ENCODE peak calls at places on chromosomes 3 and 15, in six cellular contexts. H, U, M, Z, J and S are unnamed samples.

GRCh38 chr3:134803051-134803505 is 8.0 kb downstream of the EPHB1 start:
- DNase-seq in H (no peak), U (no peak), M (no peak), Z (no peak), J (no peak), S (no peak)

GRCh38 chr3:165195226-165195625 is 958 bp downstream of the SLITRK3 start:
- DNase-seq in H (peak), U (no peak), M (no peak), Z (no peak), J (no peak), S (no peak)

GRCh38 chr3:46640927-46641326 is 28.6 kb downstream of the FAM240A start:
- DNase-seq in H (no peak), U (no peak), M (no peak), Z (no peak), J (no peak), S (no peak)

GRCh38 chr3:55658297-55659022 is 171.4 kb upstream of the WNT5A start:
- DNase-seq in H (no peak), U (no peak), M (no peak), Z (no peak), J (no peak), S (no peak)

GRCh38 chr3:58234516-58234931 is 3.1 kb upstream of the ABHD6 start:
- DNase-seq in H (no peak), U (no peak), M (no peak), Z (peak), J (no peak), S (no peak)

GRCh38 chr15:72535911-72536310 is 61.8 kb downstream of the ARIH1 start:
- DNase-seq in H (no peak), U (no peak), M (no peak), Z (no peak), J (no peak), S (no peak)

GRCh38 chr3:39937315-39937714 is 127.9 kb downstream of the MYRIP start:
- DNase-seq in H (no peak), U (no peak), M (no peak), Z (no peak), J (no peak), S (no peak)

GRCh38 chr15:59438891-59439290 is 905 bp downstream of the FAM81A start:
- DNase-seq in H (no peak), U (no peak), M (no peak), Z (peak), J (no peak), S (no peak)

GRCh38 chr3:117589454-117589853 is 879.9 kb downstream of the TUSC7 start:
- DNase-seq in H (no peak), U (no peak), M (no peak), Z (no peak), J (no peak), S (no peak)